ENCODE peak calls at places on chromosomes 5 and 9, in nine cellular contexts. R, W, D, H, F, K, T, L and A are unnamed samples.
A peak's percentile ranks its signal among the peaks of the same experiment; 100 is the strongest.

GRCh38 chr9:95570646-95571045 is 53.9 kb upstream of the PTCH1 start:
- DNase-seq in F (no peak), T (no peak), D (no peak), W (no peak), L (no peak), H (no peak), R (no peak), K (peak; percentile 60), A (no peak)

GRCh38 chr5:180689071-180689694 is 39.8 kb upstream of the FLT4 start:
- DNase-seq in L (no peak), F (peak; percentile 48), W (peak; percentile 32), H (no peak), T (no peak), R (no peak), K (no peak), D (no peak), A (no peak)

GRCh38 chr5:139422307-139422893 is 16.9 kb downstream of the DNAJC18 start:
- DNase-seq in L (peak; percentile 12), F (peak; percentile 29), D (peak; percentile 79), K (peak; percentile 72), H (no peak), W (peak; percentile 41), R (peak; percentile 65), T (peak; percentile 80), A (peak; percentile 67)

GRCh38 chr5:142032747-142033631 is 20.2 kb upstream of the GNPDA1 start:
- DNase-seq in D (no peak), K (no peak), H (no peak), W (no peak), F (no peak), R (no peak), L (peak; percentile 15), T (no peak), A (no peak)

GRCh38 chr5:32435416-32435815 is 9.1 kb downstream of the ZFR start:
- DNase-seq in L (no peak), D (no peak), K (no peak), R (no peak), T (no peak), H (no peak), F (no peak), W (no peak), A (no peak)

GRCh38 chr5:141716009-141716408 is 34.0 kb upstream of the ARAP3 start:
- DNase-seq in R (no peak), F (no peak), H (no peak), D (no peak), W (no peak), K (no peak), T (no peak), L (no peak), A (peak; percentile 14)

GRCh38 chr9:98172604-98173003 is 19.8 kb downstream of the CORO2A start:
- DNase-seq in K (no peak), F (no peak), L (peak; percentile 94), R (no peak), W (no peak), H (no peak), T (peak; percentile 17), D (peak; percentile 68), A (no peak)

GRCh38 chr9:104833701-104834100 is 69.8 kb downstream of the NIPSNAP3B start:
- DNase-seq in K (no peak), T (no peak), H (no peak), R (no peak), F (no peak), W (no peak), L (no peak), D (no peak), A (no peak)

GRCh38 chr5:56638061-56638621 is 177.2 kb upstream of the MAP3K1 start:
- DNase-seq in L (peak; percentile 68), D (no peak), H (no peak), W (no peak), T (no peak), K (no peak), R (no peak), F (no peak), A (no peak)

GRCh38 chr5:35470866-35471265 is 146.8 kb upstream of the SPEF2 start:
- DNase-seq in K (peak; percentile 63), W (no peak), H (no peak), L (no peak), T (peak; percentile 17), D (no peak), F (no peak), R (no peak), A (peak; percentile 16)

GRCh38 chr5:88734191-88734640 is 148.8 kb downstream of the MEF2C start:
- DNase-seq in T (no peak), R (no peak), H (no peak), L (no peak), W (no peak), D (no peak), K (no peak), F (no peak), A (no peak)

GRCh38 chr9:85278769-85279168 is 463.0 kb downstream of the AGTPBP1 start:
- DNase-seq in W (no peak), D (no peak), H (no peak), L (no peak), R (no peak), T (no peak), F (no peak), K (no peak), A (no peak)

GRCh38 chr5:127700237-127700766 is 2.9 kb upstream of the CCDC192 start:
- DNase-seq in D (no peak), K (no peak), T (no peak), F (no peak), H (no peak), L (no peak), R (no peak), W (no peak), A (no peak)

GRCh38 chr9:101128623-101129022 is 100.1 kb downstream of the PLPPR1 start:
- DNase-seq in T (no peak), L (no peak), W (no peak), H (no peak), F (no peak), D (no peak), K (no peak), R (no peak), A (no peak)

GRCh38 chr5:72523960-72524582 is 16.9 kb upstream of the ZNF366 start:
- DNase-seq in D (peak; percentile 12), R (peak; percentile 86), K (peak; percentile 81), H (no peak), L (no peak), W (no peak), F (no peak), T (peak; percentile 85), A (peak; percentile 56)

GRCh38 chr9:128055222-128056040 is 11.7 kb downstream of the NAIF1 start:
- DNase-seq in K (no peak), D (no peak), F (no peak), H (peak; percentile 56), R (no peak), L (no peak), T (peak; percentile 60), W (no peak), A (no peak)

GRCh38 chr9:8419871-8420270 is 620.3 kb upstream of the DMAC1 start:
- DNase-seq in L (no peak), F (no peak), H (no peak), R (no peak), K (no peak), D (no peak), T (no peak), W (no peak), A (peak; percentile 2)

GRCh38 chr5:2761921-2762488 is 10.5 kb upstream of the IRX2 start:
- DNase-seq in F (no peak), T (no peak), D (no peak), W (no peak), K (no peak), H (no peak), R (no peak), L (no peak), A (no peak)

GRCh38 chr9:16540996-16541668 is 329.3 kb downstream of the BNC2 start:
- DNase-seq in K (peak; percentile 23), T (peak; percentile 65), D (no peak), R (no peak), L (no peak), H (no peak), F (no peak), W (no peak), A (no peak)